ENCODE peak calls at places on chromosomes 11 and 22, in four cellular contexts. B, K, U and Q are unnamed samples.

GRCh38 chr11:118216621-118217526 is 7.9 kb downstream of the JAML start:
- DNase-seq in B (no peak), K (no peak), U (no peak), Q (no peak)

GRCh38 chr11:115276799-115277198 is 227.4 kb downstream of the CADM1 start:
- DNase-seq in B (no peak), K (no peak), U (no peak), Q (no peak)

GRCh38 chr11:107819361-107820014 is 39.1 kb downstream of the SLC35F2 start:
- DNase-seq in B (peak), K (no peak), U (no peak), Q (peak)

GRCh38 chr11:34519595-34520235 is 6.1 kb upstream of the ELF5 start:
- DNase-seq in B (no peak), K (no peak), U (no peak), Q (no peak)

GRCh38 chr22:21028277-21029251 is 3.8 kb downstream of the SLC7A4 start:
- DNase-seq in B (no peak), K (no peak), U (no peak), Q (no peak)

GRCh38 chr11:106961518-106961917 is 56.8 kb downstream of the GUCY1A2 start:
- DNase-seq in B (no peak), K (no peak), U (no peak), Q (no peak)

GRCh38 chr11:128490092-128490491 is 97.3 kb downstream of the ETS1 start:
- DNase-seq in B (no peak), K (no peak), U (no peak), Q (no peak)

GRCh38 chr11:45906096-45906682 is 882 bp downstream of the FREY1 start:
- DNase-seq in B (no peak), K (no peak), U (no peak), Q (no peak)

GRCh38 chr11:111064118-111064517 is 181.4 kb upstream of the POU2AF2 start:
- DNase-seq in B (no peak), K (no peak), U (no peak), Q (no peak)

GRCh38 chr22:24325105-24325757 is 54.6 kb downstream of the SPECC1L start:
- DNase-seq in B (peak), K (no peak), U (no peak), Q (no peak)

GRCh38 chr11:131773626-131774025 is 403.2 kb downstream of the NTM start:
- DNase-seq in B (no peak), K (no peak), U (no peak), Q (no peak)

GRCh38 chr11:128777369-128778011 is 83.6 kb downstream of the FLI1 start:
- DNase-seq in B (no peak), K (no peak), U (no peak), Q (peak)

GRCh38 chr11:44326615-44327475 is 16.9 kb upstream of the ALX4 start:
- DNase-seq in B (no peak), K (no peak), U (no peak), Q (no peak)

GRCh38 chr22:26615830-26616435 is 1.9 kb downstream of the CRYBB1 start:
- DNase-seq in B (no peak), K (no peak), U (no peak), Q (no peak)